ENCODE peak calls at places on chromosomes 11 and 22, in five cellular contexts. O is adrenal gland, P is mucosa of descending colon, Y is cardiac fibroblast, J is astrocyte of the cerebellum. L is an unnamed sample.

GRCh38 chr11:76577921-76578654 is 92.5 kb downstream of the LRRC32 start:
- DNase-seq in O (no peak), P (no peak), Y (no peak), J (no peak), L (no peak)

GRCh38 chr11:128632151-128632791 is 44.9 kb upstream of the ETS1 start:
- DNase-seq in O (no peak), P (peak; percentile 39), Y (peak; percentile 82), J (peak; percentile 52), L (no peak)

GRCh38 chr22:24066872-24067271 is 55.8 kb downstream of the CABIN1 start:
- DNase-seq in O (no peak), P (peak; percentile 58), Y (no peak), J (no peak), L (no peak)

GRCh38 chr22:33539902-33540751 is 380.1 kb downstream of the LARGE1 start:
- DNase-seq in O (peak; percentile 88), P (peak; percentile 75), Y (peak; percentile 7), J (no peak), L (no peak)

GRCh38 chr22:46104170-46104880 is 46.0 kb upstream of the PPARA start:
- DNase-seq in O (peak; percentile 88), P (no peak), Y (no peak), J (no peak), L (no peak)

GRCh38 chr11:128585498-128586238 is 1.7 kb downstream of the ETS1 start:
- DNase-seq in O (no peak), P (no peak), Y (no peak), J (no peak), L (no peak)

GRCh38 chr11:131922220-131922619 is 551.8 kb downstream of the NTM start:
- DNase-seq in O (no peak), P (no peak), Y (no peak), J (no peak), L (no peak)

GRCh38 chr11:95398437-95399112 is 167.6 kb upstream of the SESN3 start:
- DNase-seq in O (no peak), P (no peak), Y (peak; percentile 19), J (no peak), L (no peak)

GRCh38 chr11:79419120-79419519 is 21.7 kb downstream of the TENM4 start:
- DNase-seq in O (peak; percentile 70), P (peak; percentile 44), Y (no peak), J (no peak), L (no peak)

GRCh38 chr11:79415411-79415810 is 25.4 kb downstream of the TENM4 start:
- DNase-seq in O (no peak), P (no peak), Y (no peak), J (no peak), L (no peak)

GRCh38 chr11:79415912-79416311 is 24.9 kb downstream of the TENM4 start:
- DNase-seq in O (no peak), P (no peak), Y (no peak), J (no peak), L (no peak)

GRCh38 chr11:79418241-79418640 is 22.6 kb downstream of the TENM4 start:
- DNase-seq in O (no peak), P (no peak), Y (no peak), J (no peak), L (no peak)

DNA sequence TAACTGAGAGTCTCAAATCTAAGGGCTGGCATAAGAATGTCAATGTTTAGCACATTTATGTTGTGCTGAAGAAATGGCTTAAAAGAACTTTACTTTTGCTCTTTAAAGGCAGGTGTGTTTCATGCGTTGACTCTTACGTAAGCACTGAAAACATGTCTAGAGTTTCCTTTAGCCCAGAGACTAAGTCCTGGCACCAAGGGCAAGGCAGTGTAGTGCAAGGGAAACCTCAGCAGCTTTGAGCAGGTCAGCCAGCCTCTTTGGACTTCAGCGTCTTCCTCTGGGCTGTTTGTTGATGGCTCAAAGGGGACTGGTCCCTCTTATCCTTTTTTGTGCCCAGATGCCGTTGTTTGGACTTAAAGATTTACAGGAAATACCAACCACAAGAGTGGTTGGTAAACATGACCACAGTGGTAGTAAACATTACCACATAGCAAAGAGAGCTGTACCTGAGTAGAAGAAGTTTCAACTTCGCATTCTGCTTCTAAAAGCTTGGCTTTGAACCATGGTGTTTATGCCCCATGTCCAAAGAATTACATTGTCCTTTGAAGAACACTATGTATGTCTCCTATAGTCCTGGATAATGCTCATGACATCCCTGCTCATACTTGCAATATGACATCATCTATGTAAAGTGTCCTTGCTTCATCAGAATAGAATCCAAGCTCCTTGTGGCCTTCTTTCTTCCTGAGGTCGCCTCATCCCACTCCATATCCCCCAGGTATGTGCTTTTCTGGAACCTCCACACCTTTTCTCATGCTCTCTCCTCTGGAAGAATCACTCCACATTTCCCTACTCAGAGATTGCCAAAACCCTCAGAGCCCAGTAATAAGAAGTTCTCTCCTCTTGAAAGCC is 23.5 kb downstream of the TENM4 start:
- DNase-seq in O (no peak), P (no peak), Y (no peak), J (no peak), L (no peak)
- H3K4me3 ChIP-seq in O (no peak overlapping the region), P (no peak overlapping the region), Y (no peak overlapping the region), J (no peak overlapping the region), L (no peak overlapping the region)

GRCh38 chr11:43503417-43503816 is 144.7 kb downstream of the TTC17 start:
- DNase-seq in O (no peak), P (no peak), Y (no peak), J (no peak), L (no peak)

GRCh38 chr11:43505171-43505570 is 146.5 kb downstream of the TTC17 start:
- DNase-seq in O (no peak), P (no peak), Y (no peak), J (no peak), L (no peak)

GRCh38 chr11:43508511-43508918 is 149.8 kb downstream of the TTC17 start:
- DNase-seq in O (no peak), P (peak; percentile 11), Y (peak; percentile 48), J (peak; percentile 4), L (peak; percentile 40)

GRCh38 chr11:43507171-43507570 is 148.5 kb downstream of the TTC17 start:
- DNase-seq in O (no peak), P (no peak), Y (no peak), J (no peak), L (no peak)

DNA sequence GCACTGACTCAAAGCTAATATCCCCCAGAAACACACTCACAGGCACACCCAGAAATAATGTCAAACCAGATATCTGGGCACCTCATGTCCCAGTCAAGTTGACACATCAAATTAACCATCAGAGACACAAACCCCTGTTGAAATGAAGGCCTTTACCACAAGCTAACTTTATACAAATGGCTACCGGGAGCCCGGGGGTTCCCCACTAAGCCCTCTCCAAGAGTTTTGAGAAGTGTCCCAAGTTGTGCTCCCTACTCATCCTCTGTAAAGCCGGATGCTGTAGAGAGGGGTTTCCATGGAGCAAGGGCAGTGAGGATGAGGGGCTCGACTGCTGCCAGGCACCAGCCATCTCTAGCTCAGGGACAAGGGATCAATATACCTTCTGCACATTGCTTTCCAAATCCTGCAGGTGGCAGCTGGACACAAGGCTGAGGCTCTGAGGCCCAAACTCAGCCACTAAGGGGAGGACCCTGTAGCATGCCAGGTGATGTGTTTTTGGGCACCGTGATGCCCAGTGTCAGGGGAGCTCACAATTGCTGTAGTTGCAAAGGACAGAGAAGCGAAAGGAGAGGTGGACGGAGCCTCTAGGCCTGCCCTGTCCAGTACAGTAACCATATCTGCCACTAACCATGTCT is 145.7 kb downstream of the TTC17 start:
- DNase-seq in O (peak; percentile 28), P (peak; percentile 12), Y (peak; percentile 15), J (no peak), L (no peak)
- TF ChIP-seq CTCF in O (peak; percentile 50), P (no peak), Y (peak; percentile 42), J (peak; percentile 32), L (peak; percentile 25)

GRCh38 chr22:19757985-19758895 is 2.3 kb upstream of the TBX1 start:
- DNase-seq in O (no peak), P (no peak), Y (no peak), J (no peak), L (no peak)

GRCh38 chr22:19758896-19759458 is 1.6 kb upstream of the TBX1 start:
- DNase-seq in O (no peak), P (no peak), Y (no peak), J (no peak), L (no peak)

GRCh38 chr22:19756288-19757128 is 4.1 kb upstream of the TBX1 start:
- DNase-seq in O (no peak), P (peak; percentile 62), Y (peak; percentile 23), J (no peak), L (no peak)

GRCh38 chr22:19755722-19756287 is 4.8 kb upstream of the TBX1 start:
- DNase-seq in O (no peak), P (no peak), Y (no peak), J (no peak), L (no peak)

DNA sequence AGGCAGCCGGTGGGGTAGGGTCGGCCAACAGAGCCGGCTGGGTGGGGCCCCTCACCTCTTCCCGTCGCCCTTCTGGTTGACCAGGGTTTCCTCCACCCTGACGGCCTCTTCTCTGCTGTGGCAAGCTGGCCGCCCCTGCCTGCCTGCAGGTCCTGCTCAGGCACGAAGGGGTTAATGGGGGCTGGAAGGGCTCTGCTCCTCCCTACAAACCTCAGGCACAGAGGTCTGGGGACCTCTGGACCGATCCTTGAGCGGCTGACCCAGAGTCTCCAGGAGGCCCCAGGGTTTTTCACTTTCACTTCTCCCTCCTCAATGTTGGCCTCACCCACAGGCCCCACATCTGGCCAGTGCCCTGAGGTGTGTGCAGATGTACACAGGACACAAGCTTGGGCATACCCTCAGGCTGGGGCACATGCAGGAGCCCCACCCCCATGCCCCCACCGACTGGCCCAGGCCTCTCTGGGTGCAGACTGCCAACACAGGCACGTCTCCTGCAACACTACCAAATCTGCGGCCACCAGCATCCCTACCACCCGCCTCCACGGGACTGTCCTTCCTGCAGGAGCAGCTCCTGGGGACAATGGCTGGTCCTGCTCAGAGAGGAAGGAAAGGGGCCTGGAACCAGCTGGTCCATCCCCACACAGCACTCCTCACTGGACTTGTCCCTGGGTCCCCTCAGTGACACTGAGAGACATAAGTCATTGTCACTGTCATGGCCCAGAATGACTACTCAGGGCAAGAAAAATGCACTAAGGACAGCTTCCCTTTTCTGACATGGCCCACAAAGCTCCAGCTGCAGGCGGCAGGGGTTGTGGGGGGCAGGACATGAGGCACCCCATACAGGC is 3.2 kb upstream of the TBX1 start:
- DNase-seq in O (no peak), P (peak; percentile 14), Y (no peak), J (no peak), L (no peak)
- H3K4me3 ChIP-seq in O (no peak overlapping the region), P (no peak overlapping the region), Y (no peak overlapping the region), J (no peak overlapping the region), L (no peak overlapping the region)

GRCh38 chr22:40478456-40479125 is 108.2 kb downstream of the SGSM3 start:
- DNase-seq in O (no peak), P (no peak), Y (no peak), J (no peak), L (no peak)

GRCh38 chr22:40477683-40478348 is 107.4 kb downstream of the SGSM3 start:
- DNase-seq in O (no peak), P (no peak), Y (no peak), J (no peak), L (no peak)

GRCh38 chr22:40480996-40481395 is 110.6 kb downstream of the SGSM3 start:
- DNase-seq in O (no peak), P (no peak), Y (no peak), J (no peak), L (no peak)

GRCh38 chr22:40479887-40480538 is 109.6 kb downstream of the SGSM3 start:
- DNase-seq in O (no peak), P (no peak), Y (peak; percentile 39), J (no peak), L (no peak)

DNA sequence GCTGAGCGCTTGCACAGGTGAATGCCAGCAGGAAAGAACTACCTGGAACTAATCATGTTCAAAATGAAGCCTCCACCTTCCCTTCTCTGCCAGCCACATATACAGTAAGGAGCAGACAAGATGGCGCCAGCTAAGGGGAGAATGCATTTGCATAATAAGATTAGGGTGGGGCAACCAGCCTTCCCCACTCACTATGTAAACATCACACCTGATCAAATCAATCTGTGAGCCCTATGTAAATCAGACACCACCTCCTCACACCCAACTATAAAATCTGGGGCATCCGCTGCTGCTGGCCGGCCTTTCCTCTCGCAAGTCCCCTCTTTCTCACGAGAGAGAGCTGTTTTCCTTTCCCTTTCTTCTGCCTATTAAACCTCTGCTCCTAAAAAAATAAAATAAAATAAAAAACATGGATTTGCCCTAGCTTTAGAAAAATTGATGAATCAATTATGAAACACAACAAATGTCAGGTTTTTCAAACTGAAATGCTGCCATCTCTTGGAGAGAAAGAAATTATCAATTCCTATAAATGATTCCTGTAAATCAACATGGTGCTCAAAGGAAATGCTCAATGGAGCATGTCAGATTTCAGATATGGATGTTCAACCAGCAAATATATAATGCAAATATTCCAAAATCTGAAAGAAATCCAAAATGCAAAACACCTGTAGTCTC is 108.9 kb downstream of the SGSM3 start:
- DNase-seq in O (no peak), P (no peak), Y (no peak), J (no peak), L (no peak)
- TF ChIP-seq CTCF in O (no peak), P (no peak), Y (no peak), J (no peak), L (no peak)